ENCODE peak calls at places on chromosomes 1 and 21, in ten cellular contexts. A is A549, L is testis, V is tibial nerve, R is heart left ventricle, H is ovary, K is transverse colon, J is vagina, I is body of pancreas, Y is breast epithelium. S is an unnamed sample. For H3K9me3 and H3K4me1, the result is how much of the 10 kb centered on the place peaks cover.

GRCh38 chr1:48851638-48852037 is 74.9 kb upstream of the BEND5 start:
- DNase-seq in A (no peak), L (no peak), V (no peak), R (no peak), H (no peak), K (no peak), J (no peak), I (no peak), Y (no peak), S (no peak)

GRCh38 chr1:93701619-93702018 is 20.0 kb upstream of the BCAR3 start:
- DNase-seq in A (peak), L (no peak), V (no peak), R (peak), H (no peak), K (no peak), J (no peak), I (no peak), Y (peak), S (no peak)

GRCh38 chr1:193318347-193318746 is 131.9 kb upstream of the B3GALT2 start:
- DNase-seq in A (no peak), L (no peak), V (no peak), R (no peak), H (no peak), K (no peak), J (no peak), I (no peak), Y (no peak), S (no peak)

GRCh38 chr1:22031214-22031962 is 21.1 kb upstream of the CDC42 start:
- DNase-seq in A (no peak), L (no peak), V (no peak), R (peak), H (no peak), K (peak), J (no peak), I (no peak), Y (peak), S (no peak)

GRCh38 chr1:116934586-116935207 is 25.0 kb downstream of the PTGFRN start:
- DNase-seq in A (no peak), L (no peak), V (no peak), R (no peak), H (no peak), K (no peak), J (no peak), I (no peak), Y (no peak), S (no peak)

GRCh38 chr1:205438213-205439158 is 16.6 kb upstream of the LEMD1 start:
- DNase-seq in A (peak), L (peak), V (peak), R (peak), H (peak), K (peak), J (no peak), I (peak), Y (peak), S (peak)

GRCh38 chr21:39529026-39529425 is 77.3 kb downstream of the SH3BGR start:
- DNase-seq in A (no peak), L (no peak), V (no peak), R (no peak), H (no peak), K (no peak), J (no peak), I (no peak), Y (no peak), S (no peak)

GRCh38 chr1:51410568-51411460 is 80.5 kb upstream of the TTC39A start:
- DNase-seq in A (no peak), L (no peak), V (no peak), R (no peak), H (no peak), K (no peak), J (no peak), I (no peak), Y (no peak), S (no peak)

GRCh38 chr1:206960676-206961386 is 9.4 kb downstream of the FCAMR start:
- DNase-seq in A (no peak), L (no peak), V (no peak), R (no peak), H (no peak), K (no peak), J (no peak), I (no peak), Y (no peak), S (no peak)

GRCh38 chr1:18901147-18901951 is 1.0 kb downstream of the ALDH4A1 start:
- DNase-seq in A (no peak), L (no peak), V (no peak), R (no peak), H (no peak), K (no peak), J (no peak), I (no peak), Y (no peak), S (peak)

GRCh38 chr1:18900303-18900841 is 2.0 kb downstream of the ALDH4A1 start:
- DNase-seq in A (no peak), L (no peak), V (no peak), R (no peak), H (no peak), K (no peak), J (no peak), I (no peak), Y (no peak), S (peak)

GRCh38 chr1:18902523-18903312 is at the start of gene ALDH4A1:
- DNase-seq in A (peak), L (peak), V (peak), R (peak), H (peak), K (peak), J (no peak), I (peak), Y (peak), S (peak)

GRCh38 chr1:18903313-18903671 is 937 bp upstream of the ALDH4A1 start:
- DNase-seq in A (no peak), L (no peak), V (no peak), R (no peak), H (no peak), K (no peak), J (no peak), I (no peak), Y (no peak), S (no peak)

DNA sequence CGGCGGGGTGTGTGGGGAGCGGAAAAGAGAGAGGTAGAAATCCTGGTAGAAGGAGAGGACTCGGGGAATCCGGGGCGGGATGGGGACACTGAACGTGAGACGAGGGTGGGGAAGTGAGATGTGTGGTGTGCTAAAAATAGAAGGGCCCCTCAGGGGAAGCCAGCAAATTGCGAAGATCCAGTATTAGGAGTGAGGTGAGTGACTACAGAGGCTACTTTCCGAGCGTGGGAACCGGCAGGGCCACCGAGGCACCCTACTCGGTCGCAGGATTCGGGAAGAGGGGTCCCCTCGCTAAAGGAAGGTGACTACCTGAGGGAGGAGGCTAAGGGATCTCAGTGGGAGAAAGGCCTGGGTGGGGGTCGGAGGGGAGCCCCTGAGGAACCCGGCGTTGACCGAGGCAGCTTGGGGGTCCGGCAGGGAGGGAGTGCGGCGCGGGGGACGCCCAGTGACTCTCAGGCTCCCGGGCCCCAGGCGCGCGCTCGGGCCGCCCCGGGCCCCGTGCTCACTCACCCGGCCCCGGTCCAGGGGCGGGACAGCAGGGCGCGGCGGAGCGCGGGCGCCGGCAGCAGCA is 318 bp downstream of the ALDH4A1 start:
- DNase-seq in A (no peak), L (peak), V (no peak), R (no peak), H (peak), K (no peak), J (no peak), I (no peak), Y (no peak), S (no peak)
- H3K9me3 ChIP-seq in A (under half), L (under half), V (under half), R (under half), H (under half), K (under half), J (under half), I (under half), Y (under half), S (under half)

GRCh38 chr1:52550447-52550846 is 2.4 kb downstream of the TUT4 start:
- DNase-seq in A (no peak), L (peak), V (no peak), R (no peak), H (no peak), K (peak), J (no peak), I (no peak), Y (no peak), S (peak)
- H3K4me1 ChIP-seq in A (under half), L (under half), V (under half), R (under half), H (under half), K (under half), J (under half), I (under half), Y (under half), S (under half)

GRCh38 chr1:225655509-225656258 is 2.8 kb upstream of the ENAH start:
- DNase-seq in A (peak), L (peak), V (peak), R (peak), H (peak), K (peak), J (no peak), I (peak), Y (no peak), S (no peak)
- TF ChIP-seq POLR2A in A (no peak), L (no peak), V (no peak), R (no peak), H (no peak), K (no peak), J (no peak), I (no peak), Y (no peak), S (no peak)

DNA sequence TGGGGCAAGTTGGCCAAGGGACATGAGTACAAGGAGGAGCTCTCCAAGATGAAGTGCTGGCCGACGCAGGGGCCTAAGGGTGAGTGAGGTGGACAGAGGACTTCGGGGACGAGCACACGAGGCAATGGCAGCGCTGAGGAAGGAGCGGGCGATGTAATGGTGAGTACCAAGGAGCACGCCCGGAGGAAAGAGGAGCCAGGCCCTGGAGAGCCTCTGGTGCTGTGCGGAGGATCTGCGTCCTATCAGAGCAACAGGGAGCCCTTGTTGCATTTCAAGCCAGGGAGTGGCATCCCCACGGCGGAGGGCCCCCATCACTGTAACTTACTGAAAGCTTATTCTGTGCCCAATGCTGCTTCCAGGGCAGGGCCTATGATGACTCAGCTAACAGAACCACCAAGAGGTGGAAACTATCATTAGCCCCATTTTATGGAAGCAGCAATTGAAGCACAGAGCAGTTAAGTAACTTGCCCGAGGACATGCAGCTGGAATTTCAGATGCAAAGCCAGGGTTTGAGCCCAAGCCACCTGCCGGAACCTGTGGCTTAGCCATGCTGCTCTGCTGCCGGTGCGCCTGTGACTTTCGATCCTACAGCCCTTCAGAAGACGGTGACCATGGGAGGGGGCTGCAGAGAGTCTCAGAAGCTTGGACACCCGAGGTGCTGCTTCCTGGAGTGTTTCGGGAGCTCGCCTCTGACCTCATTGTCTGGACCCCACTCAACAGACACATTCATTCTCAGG is 17.6 kb upstream of the AJAP1 start:
- DNase-seq in A (no peak), L (no peak), V (no peak), R (no peak), H (no peak), K (no peak), J (no peak), I (no peak), Y (no peak), S (no peak)
- H3K9me3 ChIP-seq in A (under half), L (under half), V (under half), R (under half), H (under half), K (under half), J (under half), I (under half), Y (under half), S (under half)

GRCh38 chr1:54273092-54273836 is 73.3 kb downstream of the MRPL37 start:
- DNase-seq in A (no peak), L (peak), V (peak), R (peak), H (peak), K (peak), J (no peak), I (peak), Y (peak), S (peak)
- H3K4me1 ChIP-seq in A (under half), L (half or more), V (half or more), R (half or more), H (half or more), K (half or more), J (half or more), I (half or more), Y (under half), S (half or more)

GRCh38 chr1:24020032-24020431 is 39.9 kb upstream of the SRSF10 start:
- DNase-seq in A (no peak), L (peak), V (peak), R (no peak), H (peak), K (no peak), J (no peak), I (no peak), Y (no peak), S (no peak)

GRCh38 chr1:24020470-24020869 is 40.3 kb upstream of the SRSF10 start:
- DNase-seq in A (no peak), L (no peak), V (no peak), R (no peak), H (peak), K (no peak), J (no peak), I (no peak), Y (no peak), S (no peak)

GRCh38 chr1:24018611-24019580 is 38.8 kb upstream of the SRSF10 start:
- DNase-seq in A (peak), L (peak), V (peak), R (peak), H (peak), K (peak), J (no peak), I (peak), Y (peak), S (peak)

GRCh38 chr1:24021403-24022266 is 41.5 kb upstream of the SRSF10 start:
- DNase-seq in A (no peak), L (peak), V (no peak), R (peak), H (no peak), K (peak), J (no peak), I (peak), Y (no peak), S (peak)

DNA sequence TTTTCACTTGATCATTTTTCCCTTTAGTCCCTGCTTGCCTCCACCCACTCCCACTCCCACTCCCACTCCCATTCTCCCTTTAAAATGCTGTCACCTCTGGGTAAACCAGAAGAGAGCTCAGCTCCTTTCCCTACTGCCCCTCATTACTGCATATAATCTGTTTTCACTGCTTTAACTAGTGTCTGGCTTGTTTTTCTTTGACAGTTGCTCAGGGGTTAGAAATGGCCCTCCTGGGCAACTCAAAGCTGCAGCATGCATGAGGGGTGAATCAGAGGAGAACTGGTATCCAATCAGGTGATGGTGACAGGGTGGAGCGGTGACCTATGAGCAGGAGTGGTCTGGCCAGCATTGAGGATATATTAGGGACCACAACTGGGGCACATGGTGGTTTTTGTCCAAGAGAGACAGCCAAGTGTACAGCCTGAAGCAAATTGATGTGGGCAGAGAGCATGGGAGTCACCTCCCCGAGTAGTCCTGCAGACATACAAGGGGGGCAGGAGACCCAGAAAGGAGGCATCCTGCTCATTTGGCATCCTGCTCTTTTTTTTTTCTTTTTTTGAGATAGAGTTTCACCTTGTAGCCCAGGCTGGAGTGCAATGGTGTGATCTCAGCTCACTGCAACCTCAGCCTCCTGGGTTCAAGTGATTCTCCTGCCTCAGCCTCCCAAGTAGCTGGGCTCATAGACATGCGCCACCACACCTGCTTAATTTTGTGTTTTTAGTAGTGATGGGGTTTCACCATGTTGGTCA is 42.7 kb upstream of the SRSF10 start:
- DNase-seq in A (peak), L (no peak), V (no peak), R (peak), H (no peak), K (peak), J (no peak), I (no peak), Y (no peak), S (no peak)
- TF ChIP-seq POLR2A in A (no peak), L (no peak), V (no peak), R (no peak), H (no peak), K (no peak), J (no peak), I (no peak), Y (no peak), S (no peak)

GRCh38 chr1:247054992-247055415 is 23.6 kb downstream of the ZNF670 start:
- DNase-seq in A (no peak), L (peak), V (no peak), R (peak), H (no peak), K (no peak), J (no peak), I (peak), Y (no peak), S (no peak)
- H3K9me3 ChIP-seq in A (half or more), L (under half), V (under half), R (under half), H (under half), K (under half), J (under half), I (under half), Y (half or more), S (under half)

S was measured in right lobe of liver.